ENCODE peak calls at places on chromosomes 3 and 15, in ten cellular contexts. One of them, this sample, is unnamed. For H3K4me1, the result is how much of the 10 kb centered on the place peaks cover.

GRCh38 chr3:15610083-15610482 is 8.5 kb downstream of the BTD start:
- DNase-seq in HCT116: peak
- DNase-seq in neural progenitor cell: no peak
- DNase-seq in astrocyte: peak
- DNase-seq in fibroblast of lung: peak
- DNase-seq in GM23248: peak
- DNase-seq in colonic mucosa: no peak
- DNase-seq in endothelial cell of umbilical vein: no peak
- DNase-seq in PC-3: peak
- DNase-seq in SK-N-SH: no peak
- DNase-seq in this sample: peak

GRCh38 chr3:38039101-38039898 is at the start of gene DLEC1:
- DNase-seq in HCT116: no peak
- DNase-seq in neural progenitor cell: peak
- DNase-seq in astrocyte: peak
- DNase-seq in fibroblast of lung: peak
- DNase-seq in GM23248: no peak
- DNase-seq in colonic mucosa: peak
- DNase-seq in endothelial cell of umbilical vein: peak
- DNase-seq in PC-3: no peak
- DNase-seq in SK-N-SH: no peak
- DNase-seq in this sample: peak

GRCh38 chr3:49020335-49021212 is 1.3 kb upstream of the NDUFAF3 start:
- DNase-seq in HCT116: no peak
- DNase-seq in neural progenitor cell: peak
- DNase-seq in astrocyte: no peak
- DNase-seq in fibroblast of lung: no peak
- DNase-seq in GM23248: peak
- DNase-seq in colonic mucosa: peak
- DNase-seq in endothelial cell of umbilical vein: peak
- DNase-seq in PC-3: no peak
- DNase-seq in SK-N-SH: peak
- DNase-seq in this sample: peak

GRCh38 chr15:68930268-68931022 is at the start of gene SPESP1:
- DNase-seq in HCT116: no peak
- DNase-seq in neural progenitor cell: no peak
- DNase-seq in astrocyte: peak
- DNase-seq in fibroblast of lung: peak
- DNase-seq in GM23248: peak
- DNase-seq in colonic mucosa: peak
- DNase-seq in endothelial cell of umbilical vein: peak
- DNase-seq in PC-3: no peak
- DNase-seq in SK-N-SH: peak
- DNase-seq in this sample: no peak

GRCh38 chr3:112231727-112232126 is 62.3 kb downstream of the SLC9C1 start:
- DNase-seq in HCT116: no peak
- DNase-seq in neural progenitor cell: no peak
- DNase-seq in astrocyte: no peak
- DNase-seq in fibroblast of lung: no peak
- DNase-seq in GM23248: no peak
- DNase-seq in colonic mucosa: no peak
- DNase-seq in endothelial cell of umbilical vein: no peak
- DNase-seq in PC-3: no peak
- DNase-seq in SK-N-SH: no peak
- DNase-seq in this sample: no peak

GRCh38 chr15:84681822-84682221 is 23.8 kb upstream of the NMB start:
- DNase-seq in HCT116: no peak
- DNase-seq in neural progenitor cell: no peak
- DNase-seq in astrocyte: peak
- DNase-seq in fibroblast of lung: no peak
- DNase-seq in GM23248: peak
- DNase-seq in colonic mucosa: no peak
- DNase-seq in endothelial cell of umbilical vein: peak
- DNase-seq in PC-3: no peak
- DNase-seq in SK-N-SH: no peak
- DNase-seq in this sample: peak

GRCh38 chr3:100269410-100270217 is 8.8 kb downstream of the TBC1D23 start:
- DNase-seq in HCT116: peak
- DNase-seq in neural progenitor cell: no peak
- DNase-seq in astrocyte: peak
- DNase-seq in fibroblast of lung: peak
- DNase-seq in GM23248: peak
- DNase-seq in colonic mucosa: no peak
- DNase-seq in endothelial cell of umbilical vein: peak
- DNase-seq in PC-3: peak
- DNase-seq in SK-N-SH: no peak
- DNase-seq in this sample: peak

GRCh38 chr15:85974348-85974705 is 105.3 kb upstream of the AGBL1 start:
- DNase-seq in HCT116: no peak
- DNase-seq in neural progenitor cell: no peak
- DNase-seq in astrocyte: peak
- DNase-seq in fibroblast of lung: no peak
- DNase-seq in GM23248: no peak
- DNase-seq in colonic mucosa: no peak
- DNase-seq in endothelial cell of umbilical vein: no peak
- DNase-seq in PC-3: no peak
- DNase-seq in SK-N-SH: no peak
- DNase-seq in this sample: no peak

GRCh38 chr3:39937874-39938273 is 128.5 kb downstream of the MYRIP start:
- DNase-seq in HCT116: no peak
- DNase-seq in neural progenitor cell: no peak
- DNase-seq in astrocyte: no peak
- DNase-seq in fibroblast of lung: no peak
- DNase-seq in GM23248: no peak
- DNase-seq in colonic mucosa: no peak
- DNase-seq in endothelial cell of umbilical vein: peak
- DNase-seq in PC-3: no peak
- DNase-seq in SK-N-SH: no peak
- DNase-seq in this sample: no peak

GRCh38 chr3:32467333-32468070 is 35.1 kb downstream of the CMTM6 start:
- DNase-seq in HCT116: no peak
- DNase-seq in neural progenitor cell: peak
- DNase-seq in astrocyte: peak
- DNase-seq in fibroblast of lung: peak
- DNase-seq in GM23248: peak
- DNase-seq in colonic mucosa: peak
- DNase-seq in endothelial cell of umbilical vein: peak
- DNase-seq in PC-3: peak
- DNase-seq in SK-N-SH: peak
- DNase-seq in this sample: peak
- H3K9ac ChIP-seq in HCT116: peak
- H3K9ac ChIP-seq in neural progenitor cell: no peak
- H3K9ac ChIP-seq in astrocyte: no peak
- H3K9ac ChIP-seq in fibroblast of lung: no peak
- H3K9ac ChIP-seq in GM23248: no peak
- H3K9ac ChIP-seq in colonic mucosa: no peak
- H3K9ac ChIP-seq in endothelial cell of umbilical vein: no peak
- H3K9ac ChIP-seq in PC-3: no peak
- H3K9ac ChIP-seq in SK-N-SH: no peak
- H3K9ac ChIP-seq in this sample: no peak

GRCh38 chr3:128727485-128727884 is 1.5 kb downstream of the RAB7A start:
- DNase-seq in HCT116: no peak
- DNase-seq in neural progenitor cell: no peak
- DNase-seq in astrocyte: no peak
- DNase-seq in fibroblast of lung: no peak
- DNase-seq in GM23248: peak
- DNase-seq in colonic mucosa: no peak
- DNase-seq in endothelial cell of umbilical vein: no peak
- DNase-seq in PC-3: peak
- DNase-seq in SK-N-SH: no peak
- DNase-seq in this sample: no peak
- H3K4me1 ChIP-seq in HCT116: under half
- H3K4me1 ChIP-seq in neural progenitor cell: under half
- H3K4me1 ChIP-seq in astrocyte: under half
- H3K4me1 ChIP-seq in fibroblast of lung: under half
- H3K4me1 ChIP-seq in GM23248: under half
- H3K4me1 ChIP-seq in colonic mucosa: under half
- H3K4me1 ChIP-seq in endothelial cell of umbilical vein: under half
- H3K4me1 ChIP-seq in PC-3: under half
- H3K4me1 ChIP-seq in SK-N-SH: under half
- H3K4me1 ChIP-seq in this sample: under half

DNA sequence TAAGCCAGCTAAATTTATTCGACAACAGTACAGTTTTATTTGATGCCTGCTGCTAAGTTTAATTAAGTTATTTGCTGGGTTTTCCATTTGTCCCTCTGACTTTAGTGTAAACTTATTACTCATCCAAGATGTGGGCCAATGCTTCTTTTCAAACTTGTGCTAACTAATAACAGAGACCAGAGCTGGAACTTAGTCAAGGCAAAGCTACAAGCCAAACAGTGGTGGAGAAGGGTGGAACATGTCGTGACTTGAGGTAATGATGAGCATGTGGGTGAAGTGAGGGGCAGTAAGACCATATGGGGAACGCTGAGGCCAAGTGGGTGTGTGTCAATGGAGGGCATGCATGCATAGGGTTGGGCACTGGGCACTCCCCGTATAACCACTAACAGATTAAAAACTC is 63.9 kb downstream of the NMD3 start:
- DNase-seq in HCT116: no peak
- DNase-seq in neural progenitor cell: no peak
- DNase-seq in astrocyte: no peak
- DNase-seq in fibroblast of lung: peak
- DNase-seq in GM23248: peak
- DNase-seq in colonic mucosa: no peak
- DNase-seq in endothelial cell of umbilical vein: no peak
- DNase-seq in PC-3: no peak
- DNase-seq in SK-N-SH: no peak
- DNase-seq in this sample: peak
- H3K9ac ChIP-seq in HCT116: no peak
- H3K9ac ChIP-seq in neural progenitor cell: no peak
- H3K9ac ChIP-seq in astrocyte: no peak
- H3K9ac ChIP-seq in fibroblast of lung: no peak
- H3K9ac ChIP-seq in GM23248: no peak
- H3K9ac ChIP-seq in colonic mucosa: no peak
- H3K9ac ChIP-seq in endothelial cell of umbilical vein: no peak
- H3K9ac ChIP-seq in PC-3: no peak
- H3K9ac ChIP-seq in SK-N-SH: no peak
- H3K9ac ChIP-seq in this sample: no peak

GRCh38 chr3:105965384-105965783 is 96.6 kb upstream of the CBLB start:
- DNase-seq in HCT116: no peak
- DNase-seq in neural progenitor cell: no peak
- DNase-seq in astrocyte: peak
- DNase-seq in fibroblast of lung: peak
- DNase-seq in GM23248: peak
- DNase-seq in colonic mucosa: no peak
- DNase-seq in endothelial cell of umbilical vein: peak
- DNase-seq in PC-3: no peak
- DNase-seq in SK-N-SH: no peak
- DNase-seq in this sample: peak
- H3K4me1 ChIP-seq in HCT116: under half
- H3K4me1 ChIP-seq in neural progenitor cell: under half
- H3K4me1 ChIP-seq in astrocyte: under half
- H3K4me1 ChIP-seq in fibroblast of lung: under half
- H3K4me1 ChIP-seq in GM23248: under half
- H3K4me1 ChIP-seq in colonic mucosa: under half
- H3K4me1 ChIP-seq in endothelial cell of umbilical vein: under half
- H3K4me1 ChIP-seq in PC-3: under half
- H3K4me1 ChIP-seq in SK-N-SH: under half
- H3K4me1 ChIP-seq in this sample: under half

GRCh38 chr3:119125742-119126507 is 20.0 kb upstream of the TEX55 start:
- DNase-seq in HCT116: no peak
- DNase-seq in neural progenitor cell: peak
- DNase-seq in astrocyte: no peak
- DNase-seq in fibroblast of lung: no peak
- DNase-seq in GM23248: no peak
- DNase-seq in colonic mucosa: no peak
- DNase-seq in endothelial cell of umbilical vein: no peak
- DNase-seq in PC-3: no peak
- DNase-seq in SK-N-SH: no peak
- DNase-seq in this sample: no peak

GRCh38 chr3:119120480-119120879 is 25.5 kb upstream of the TEX55 start:
- DNase-seq in HCT116: no peak
- DNase-seq in neural progenitor cell: no peak
- DNase-seq in astrocyte: no peak
- DNase-seq in fibroblast of lung: no peak
- DNase-seq in GM23248: no peak
- DNase-seq in colonic mucosa: no peak
- DNase-seq in endothelial cell of umbilical vein: no peak
- DNase-seq in PC-3: no peak
- DNase-seq in SK-N-SH: no peak
- DNase-seq in this sample: no peak

GRCh38 chr3:119122350-119122749 is 23.6 kb upstream of the TEX55 start:
- DNase-seq in HCT116: no peak
- DNase-seq in neural progenitor cell: no peak
- DNase-seq in astrocyte: no peak
- DNase-seq in fibroblast of lung: no peak
- DNase-seq in GM23248: no peak
- DNase-seq in colonic mucosa: no peak
- DNase-seq in endothelial cell of umbilical vein: no peak
- DNase-seq in PC-3: no peak
- DNase-seq in SK-N-SH: no peak
- DNase-seq in this sample: no peak
- H3K9ac ChIP-seq in HCT116: no peak
- H3K9ac ChIP-seq in neural progenitor cell: no peak
- H3K9ac ChIP-seq in astrocyte: no peak
- H3K9ac ChIP-seq in fibroblast of lung: no peak
- H3K9ac ChIP-seq in GM23248: no peak
- H3K9ac ChIP-seq in colonic mucosa: no peak
- H3K9ac ChIP-seq in endothelial cell of umbilical vein: no peak
- H3K9ac ChIP-seq in PC-3: no peak
- H3K9ac ChIP-seq in SK-N-SH: no peak
- H3K9ac ChIP-seq in this sample: no peak

DNA sequence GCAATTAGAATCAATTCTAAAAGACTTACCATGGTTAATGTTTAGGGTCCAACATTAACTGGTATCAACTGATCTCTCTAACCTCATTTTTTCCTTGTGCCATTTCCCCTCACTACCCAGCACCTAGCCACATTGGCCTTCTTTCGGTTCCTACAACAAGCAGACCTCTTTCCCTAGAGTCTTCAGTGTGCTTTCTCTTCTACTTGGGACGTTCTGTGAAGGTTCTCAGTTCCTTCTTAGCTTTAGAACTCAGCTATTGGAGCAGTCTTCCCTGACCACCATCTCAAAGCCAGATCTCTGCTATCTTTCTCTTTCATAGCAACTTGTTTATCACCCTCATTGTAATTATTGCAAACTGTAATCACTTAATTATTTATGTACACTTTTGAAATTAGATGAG is 31.5 kb upstream of the MINDY4B start:
- DNase-seq in HCT116: no peak
- DNase-seq in neural progenitor cell: no peak
- DNase-seq in astrocyte: no peak
- DNase-seq in fibroblast of lung: no peak
- DNase-seq in GM23248: no peak
- DNase-seq in colonic mucosa: no peak
- DNase-seq in endothelial cell of umbilical vein: no peak
- DNase-seq in PC-3: no peak
- DNase-seq in SK-N-SH: no peak
- DNase-seq in this sample: no peak
- H3K4me1 ChIP-seq in HCT116: under half
- H3K4me1 ChIP-seq in neural progenitor cell: under half
- H3K4me1 ChIP-seq in astrocyte: under half
- H3K4me1 ChIP-seq in fibroblast of lung: under half
- H3K4me1 ChIP-seq in GM23248: under half
- H3K4me1 ChIP-seq in colonic mucosa: under half
- H3K4me1 ChIP-seq in endothelial cell of umbilical vein: under half
- H3K4me1 ChIP-seq in PC-3: under half
- H3K4me1 ChIP-seq in SK-N-SH: under half
- H3K4me1 ChIP-seq in this sample: under half